ENCODE peak calls at places on chromosomes 16 and 17, in six cellular contexts. B, M, U, A, V and D are unnamed samples. For H3K9me3, the result is how much of the 10 kb centered on the place peaks cover.

GRCh38 chr16:4006441-4006989 is 109.7 kb downstream of the ADCY9 start:
- DNase-seq in V (no peak), U (no peak), B (no peak), A (no peak), M (no peak), D (no peak)

GRCh38 chr16:73311857-73312723 is 264.2 kb upstream of the ZFHX3 start:
- DNase-seq in V (no peak), M (no peak), U (no peak), A (no peak), B (no peak), D (no peak)

GRCh38 chr17:80987941-80988461 is 3.6 kb upstream of the CHMP6 start:
- DNase-seq in U (no peak), B (no peak), A (no peak), V (no peak), M (no peak), D (no peak)

GRCh38 chr17:77319211-77320031 is 178.7 kb downstream of the SEC14L1 start:
- DNase-seq in A (no peak), U (peak), V (peak), B (peak), M (peak), D (peak)

GRCh38 chr16:20899503-20900298 is 457 bp downstream of the DCUN1D3 start:
- DNase-seq in A (no peak), V (no peak), B (peak), U (no peak), M (no peak), D (no peak)

GRCh38 chr17:45908460-45908859 is 14.1 kb downstream of the MAPT start:
- DNase-seq in U (no peak), M (no peak), B (no peak), V (no peak), A (no peak), D (no peak)

GRCh38 chr17:47995241-47995935 is 24.5 kb downstream of the CDK5RAP3 start:
- DNase-seq in U (no peak), V (no peak), B (no peak), A (no peak), M (no peak), D (no peak)

GRCh38 chr17:58136669-58137279 is 11.4 kb upstream of the OR4D1 start:
- DNase-seq in V (no peak), A (no peak), U (peak), B (no peak), M (no peak), D (peak)

GRCh38 chr17:69142473-69142802 is 743 bp upstream of the ABCA6 start:
- DNase-seq in A (no peak), U (peak), B (no peak), V (no peak), M (peak), D (no peak)

GRCh38 chr17:33175565-33175964 is 117.5 kb downstream of the ASIC2 start:
- DNase-seq in M (no peak), B (no peak), A (no peak), U (no peak), V (no peak), D (no peak)

GRCh38 chr16:88476203-88476602 is 23.1 kb downstream of the ZFPM1 start:
- DNase-seq in B (no peak), A (no peak), U (no peak), M (no peak), V (no peak), D (no peak)

GRCh38 chr17:80822700-80823410 is 168.8 kb upstream of the CHMP6 start:
- DNase-seq in A (no peak), M (no peak), V (no peak), B (no peak), U (no peak), D (no peak)

GRCh38 chr16:75309899-75310430 is 58.5 kb upstream of the BCAR1 start:
- DNase-seq in U (no peak), V (no peak), A (no peak), M (no peak), B (no peak), D (no peak)

GRCh38 chr16:31410082-31410481 is 16.9 kb downstream of the ITGAD start:
- DNase-seq in V (no peak), U (no peak), M (no peak), A (no peak), B (no peak), D (no peak)

GRCh38 chr16:66273644-66274334 is 92.7 kb upstream of the CDH5 start:
- DNase-seq in A (no peak), B (no peak), V (no peak), M (peak), U (peak), D (peak)

GRCh38 chr16:1713933-1714332 is 7.9 kb downstream of the MAPK8IP3 start:
- DNase-seq in M (no peak), V (no peak), B (no peak), U (no peak), A (no peak), D (no peak)

GRCh38 chr17:5610956-5611355 is 26.6 kb upstream of the NLRP1 start:
- DNase-seq in V (no peak), U (no peak), M (no peak), A (no peak), B (no peak), D (no peak)

GRCh38 chr17:27458524-27458908 is 2.3 kb downstream of the KSR1 start:
- DNase-seq in U (no peak), B (no peak), M (no peak), A (no peak), V (no peak), D (no peak)

GRCh38 chr17:78997881-78998280 is 11.7 kb downstream of the CANT1 start:
- DNase-seq in A (no peak), V (no peak), B (no peak), M (no peak), U (no peak), D (no peak)

GRCh38 chr16:10729649-10730048 is 14.0 kb upstream of the NUBP1 start:
- DNase-seq in B (no peak), U (peak), V (no peak), M (peak), A (no peak), D (peak)

GRCh38 chr17:21028192-21028591 is 14.6 kb downstream of the USP22 start:
- DNase-seq in V (no peak), M (no peak), A (no peak), U (no peak), B (no peak), D (no peak)

GRCh38 chr17:80442764-80443163 is 27.8 kb downstream of the ENDOV start:
- DNase-seq in M (no peak), U (no peak), B (no peak), A (no peak), V (no peak), D (no peak)

GRCh38 chr16:22381392-22381791 is 7.0 kb upstream of the CDR2 start:
- DNase-seq in B (no peak), V (no peak), M (no peak), U (no peak), A (no peak), D (no peak)

GRCh38 chr16:7284780-7285179 is 47.9 kb upstream of the RBFOX1 start:
- DNase-seq in A (no peak), U (no peak), V (no peak), M (no peak), B (no peak), D (no peak)

GRCh38 chr16:55532227-55532626 is 23.4 kb downstream of the LPCAT2 start:
- DNase-seq in M (no peak), U (no peak), V (no peak), A (no peak), B (no peak), D (no peak)

GRCh38 chr17:35011671-35012216 is 31.4 kb downstream of the LIG3 start:
- DNase-seq in B (no peak), U (no peak), V (no peak), A (no peak), M (no peak), D (no peak)

GRCh38 chr17:45016823-45017222 is 34.6 kb downstream of the DCAKD start:
- DNase-seq in A (no peak), V (no peak), M (no peak), B (no peak), U (no peak), D (peak)

GRCh38 chr17:10169274-10169673 is 29.1 kb downstream of the GAS7 start:
- DNase-seq in M (no peak), V (no peak), B (no peak), A (no peak), U (no peak), D (no peak)

GRCh38 chr17:35716897-35717839 is 14.3 kb upstream of the RASL10B start:
- DNase-seq in U (peak), M (peak), B (no peak), A (no peak), V (no peak), D (no peak)

GRCh38 chr17:82028966-82029365 is 2.5 kb upstream of the RAC3 start:
- DNase-seq in M (no peak), B (no peak), U (no peak), A (no peak), V (no peak), D (no peak)

GRCh38 chr17:46901291-46901690 is 21.7 kb upstream of the GOSR2 start:
- DNase-seq in A (no peak), U (no peak), V (no peak), B (no peak), M (no peak), D (no peak)

GRCh38 chr17:79019631-79020584 is 4.1 kb upstream of the C1QTNF1 start:
- DNase-seq in M (peak), B (peak), U (peak), V (peak), A (peak), D (peak)

DNA sequence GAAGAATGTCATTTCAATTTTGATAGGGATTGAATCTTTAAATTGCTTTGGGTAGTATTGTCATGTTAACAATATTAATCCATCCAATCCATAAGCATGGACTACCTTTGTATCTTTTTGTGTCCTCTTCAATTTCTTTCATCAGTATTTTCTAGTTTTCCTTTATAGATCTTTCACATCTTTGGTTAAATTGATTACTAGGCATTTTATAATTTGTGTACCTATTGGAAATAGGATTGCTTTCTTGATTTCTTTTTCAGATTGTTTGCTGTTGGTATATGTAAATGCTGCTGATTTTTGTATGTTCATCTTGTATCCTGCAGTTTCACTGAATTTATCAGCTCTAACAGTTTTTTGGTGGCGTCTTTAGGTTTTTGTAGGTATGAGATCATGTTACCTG is 24.1 kb upstream of the BCAS3 start:
- DNase-seq in M (no peak), V (no peak), U (no peak), A (no peak), B (no peak), D (no peak)
- H3K9me3 ChIP-seq in M (under half), V (under half), U (under half), A (under half), B (under half), D (under half)

DNA sequence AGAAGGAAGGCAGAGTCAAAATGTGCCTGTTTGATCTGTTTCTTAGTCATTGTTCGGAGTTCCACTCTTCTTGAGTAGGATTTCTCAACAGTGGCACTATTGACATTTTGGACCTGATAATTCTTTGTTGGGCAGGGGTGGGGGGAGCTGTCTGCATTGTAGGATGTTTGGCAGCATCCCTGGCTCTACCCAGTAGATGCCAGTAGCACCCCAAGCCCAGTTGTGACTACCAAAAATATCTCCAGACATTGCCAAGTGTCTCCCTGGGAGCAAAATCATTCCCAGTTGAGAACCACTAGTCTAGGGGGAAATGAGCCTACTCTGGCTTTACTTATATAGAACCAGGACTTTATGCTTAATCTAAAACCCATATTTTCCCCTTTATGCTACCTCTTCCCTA is 1.1 kb upstream of the GFOD2 start:
- DNase-seq in U (no peak), A (no peak), V (no peak), B (no peak), M (no peak), D (no peak)
- H3K4me3 ChIP-seq in U (no peak), A (peak), V (no peak), B (no peak), M (peak), D (no peak)

GRCh38 chr17:43220511-43221125 is 7.8 kb downstream of the CCDC200 start:
- DNase-seq in A (no peak), U (no peak), V (no peak), M (no peak), B (no peak), D (no peak)

GRCh38 chr17:43224146-43224705 is 4.2 kb downstream of the CCDC200 start:
- DNase-seq in U (no peak), M (no peak), B (no peak), A (no peak), V (no peak), D (no peak)

GRCh38 chr17:43226393-43226792 is 2.0 kb downstream of the CCDC200 start:
- DNase-seq in B (no peak), V (no peak), M (no peak), A (no peak), U (no peak), D (no peak)
- H3K9me3 ChIP-seq in B (under half), V (under half), M (under half), A (under half), U (under half), D (under half)

GRCh38 chr17:38418693-38419507 is 9.4 kb upstream of the ARHGAP23 start:
- DNase-seq in U (no peak), M (no peak), A (no peak), V (no peak), B (no peak), D (no peak)
- H3K4me3 ChIP-seq in U (peak), M (no peak), A (no peak), V (peak), B (peak), D (no peak)

DNA sequence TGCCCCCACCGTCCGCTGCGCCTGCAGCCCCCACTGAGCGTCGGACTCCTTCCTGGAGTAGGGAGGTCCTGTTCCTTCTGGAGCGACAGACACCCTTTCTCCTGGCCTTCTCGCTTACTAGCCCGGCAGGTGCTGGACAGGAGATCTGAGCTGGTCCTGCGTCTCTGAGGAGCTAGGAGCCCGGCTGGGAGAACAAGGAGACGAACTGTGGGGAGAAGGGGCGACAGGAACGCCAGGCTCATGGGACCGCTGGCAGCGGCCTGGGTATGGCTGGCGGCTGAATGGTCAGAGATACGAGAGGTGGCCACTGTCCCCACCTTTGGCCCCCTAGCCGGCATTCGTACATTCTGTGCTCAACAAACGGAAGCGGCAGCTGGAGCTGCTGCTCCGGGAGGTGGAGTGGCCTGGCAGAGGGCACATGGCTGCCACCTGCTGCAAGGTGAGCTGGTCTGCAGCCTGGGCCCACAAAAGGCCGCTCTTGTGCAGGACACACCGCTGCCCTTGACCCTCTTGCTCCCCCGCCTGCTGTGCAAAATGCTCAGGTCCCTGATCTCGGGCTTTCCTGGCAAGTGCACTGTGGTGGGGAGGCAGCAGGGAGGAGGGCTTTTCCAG is 2066.7 kb downstream of the TP53TG3F start:
- DNase-seq in A (no peak), U (no peak), B (no peak), V (no peak), M (no peak), D (no peak)
- H3K9me3 ChIP-seq in A (under half), U (under half), B (under half), V (under half), M (under half), D (under half)

DNA sequence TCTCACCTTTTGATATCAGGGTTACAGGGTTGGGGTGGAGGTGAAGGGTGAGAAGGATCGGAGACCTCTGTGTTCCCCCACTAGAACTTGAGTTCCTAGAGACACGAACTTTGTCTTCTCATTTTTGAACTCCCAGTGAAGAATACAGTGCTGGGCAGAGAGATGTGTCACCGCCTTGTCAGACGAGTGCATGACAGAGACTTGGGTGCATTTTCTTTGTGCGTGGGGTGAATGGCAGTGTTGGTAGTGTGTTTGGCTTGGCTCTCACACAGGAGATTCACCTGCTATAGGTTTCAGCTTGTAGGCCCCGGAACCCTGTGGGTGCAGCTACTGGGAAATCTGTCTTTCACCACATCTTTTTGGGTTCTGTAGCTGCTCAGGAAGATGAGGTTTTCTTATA is 40.0 kb upstream of the CCR7 start:
- DNase-seq in V (no peak), B (no peak), U (no peak), A (no peak), M (no peak), D (no peak)
- H3K4me3 ChIP-seq in V (no peak), B (no peak), U (no peak), A (peak), M (no peak), D (no peak)

GRCh38 chr16:35150805-35151312 is 1691.4 kb downstream of the TP53TG3F start:
- DNase-seq in A (no peak), M (no peak), B (no peak), U (no peak), V (no peak), D (no peak)

GRCh38 chr16:35147556-35148504 is 1688.4 kb downstream of the TP53TG3F start:
- DNase-seq in U (no peak), A (no peak), M (no peak), V (no peak), B (no peak), D (no peak)

GRCh38 chr16:35149550-35149949 is 1690.1 kb downstream of the TP53TG3F start:
- DNase-seq in M (no peak), A (no peak), U (no peak), V (no peak), B (no peak), D (no peak)

GRCh38 chr16:35146723-35147458 is 1687.5 kb downstream of the TP53TG3F start:
- DNase-seq in U (no peak), A (no peak), B (no peak), M (no peak), V (no peak), D (no peak)

DNA sequence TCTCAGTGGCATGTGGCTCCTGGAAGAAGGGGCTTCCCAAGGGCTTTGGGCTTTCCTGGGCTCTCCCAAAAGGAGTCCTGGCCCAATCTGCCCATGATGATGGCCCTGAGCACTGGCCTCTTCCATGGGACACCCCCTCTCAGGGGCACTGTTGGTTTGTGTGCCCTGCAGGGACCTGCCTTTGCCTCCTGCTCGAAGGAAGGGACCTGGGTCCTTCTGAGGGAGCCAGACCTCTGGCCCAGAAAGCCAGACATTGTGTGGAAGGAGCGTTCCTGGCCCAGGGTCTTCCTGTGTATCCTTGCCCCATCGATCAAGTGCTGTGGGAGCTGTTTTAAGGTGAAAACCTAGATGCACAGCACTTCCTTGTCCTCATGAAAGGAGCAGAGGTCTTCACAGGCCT is 1689.3 kb downstream of the TP53TG3F start:
- DNase-seq in B (no peak), M (no peak), U (no peak), V (no peak), A (no peak), D (no peak)
- H3K9me3 ChIP-seq in B (half or more), M (under half), U (under half), V (half or more), A (under half), D (under half)

GRCh38 chr17:29049541-29050150 is 6.7 kb downstream of the PIPOX start:
- DNase-seq in M (no peak), A (no peak), V (no peak), U (peak), B (no peak), D (no peak)
- H3K4me3 ChIP-seq in M (no peak), A (no peak), V (no peak), U (no peak), B (no peak), D (no peak)

GRCh38 chr16:35201151-35201550 is 1741.7 kb downstream of the TP53TG3F start:
- DNase-seq in M (no peak), A (no peak), U (no peak), B (no peak), V (no peak), D (no peak)
- H3K9me3 ChIP-seq in M (under half), A (under half), U (under half), B (under half), V (half or more), D (under half)

GRCh38 chr16:49883111-49883829 is 27.4 kb upstream of the ZNF423 start:
- DNase-seq in A (no peak), B (no peak), M (no peak), U (no peak), V (no peak), D (no peak)

GRCh38 chr16:49881890-49882289 is 26.0 kb upstream of the ZNF423 start:
- DNase-seq in M (no peak), V (no peak), A (no peak), U (no peak), B (no peak), D (no peak)

GRCh38 chr16:49889725-49890397 is 33.9 kb upstream of the ZNF423 start:
- DNase-seq in A (no peak), U (peak), M (peak), B (no peak), V (no peak), D (no peak)

GRCh38 chr16:49886554-49887121 is 30.7 kb upstream of the ZNF423 start:
- DNase-seq in U (no peak), M (no peak), A (no peak), V (no peak), B (no peak), D (no peak)

DNA sequence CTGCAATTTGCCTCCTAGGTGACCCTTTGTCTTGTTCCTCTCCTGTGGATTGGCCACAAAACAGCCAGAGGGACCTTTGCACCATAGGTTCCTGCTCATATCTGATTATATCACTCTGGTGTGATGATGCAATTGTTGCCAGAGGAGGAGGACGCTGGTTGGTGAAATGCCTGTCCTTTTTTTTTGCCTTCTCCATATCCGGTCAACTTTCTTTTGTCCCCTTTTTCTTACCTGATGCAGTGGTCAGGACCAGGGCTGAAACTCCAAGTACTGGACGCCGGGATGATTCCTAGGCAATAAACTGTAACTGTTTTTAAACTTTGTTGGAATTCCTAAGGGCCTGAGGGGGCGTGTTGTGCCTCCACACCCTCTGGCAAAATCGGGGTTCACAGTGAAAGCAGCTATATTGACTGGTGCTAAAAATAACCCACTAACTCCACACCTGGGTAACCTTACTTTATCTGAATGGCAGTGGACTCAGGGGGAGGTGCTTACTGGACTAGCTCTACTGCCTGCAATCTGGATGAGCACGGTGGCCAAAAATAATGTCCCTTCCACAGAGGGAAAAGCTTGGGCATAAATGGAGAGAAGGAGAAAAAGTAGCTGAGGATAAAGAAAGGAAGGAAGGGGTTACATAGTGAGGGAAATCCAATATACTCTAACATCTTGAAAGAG is 28.3 kb upstream of the ZNF423 start:
- DNase-seq in U (peak), M (no peak), B (no peak), A (no peak), V (no peak), D (no peak)
- H3K4me3 ChIP-seq in U (no peak), M (no peak), B (no peak), A (no peak), V (no peak), D (no peak)